ENCODE peak calls at places on chromosomes 11 and 22, in seven cellular contexts. S, U, K, G, R, E and Z are unnamed samples.
A peak's percentile ranks its signal among the peaks of the same experiment; 100 is the strongest.

GRCh38 chr22:46179748-46180147 is 29.4 kb downstream of the PPARA start:
- DNase-seq in S (no peak), U (no peak), K (no peak), G (no peak), R (no peak), E (no peak), Z (no peak)

GRCh38 chr11:118592616-118593367 is 14.6 kb upstream of the PHLDB1 start:
- DNase-seq in S (no peak), U (no peak), K (no peak), G (no peak), R (no peak), E (no peak), Z (no peak)

GRCh38 chr11:61891331-61892084 is at the start of gene FADS3:
- DNase-seq in S (peak; percentile 57), U (peak; percentile 86), K (peak; percentile 32), G (peak; percentile 69), R (peak; percentile 68), E (peak; percentile 68), Z (no peak)

GRCh38 chr22:47197735-47198500 is 435.5 kb downstream of the TBC1D22A start:
- DNase-seq in S (no peak), U (peak; percentile 26), K (no peak), G (no peak), R (no peak), E (no peak), Z (no peak)

GRCh38 chr11:44840526-44840925 is 110.2 kb downstream of the TP53I11 start:
- DNase-seq in S (no peak), U (no peak), K (no peak), G (no peak), R (no peak), E (no peak), Z (no peak)

GRCh38 chr11:1749787-1750351 is 526 bp downstream of the IFITM10 start:
- DNase-seq in S (no peak), U (no peak), K (no peak), G (peak; percentile 78), R (no peak), E (peak; percentile 58), Z (peak; percentile 87)

GRCh38 chr11:1916986-1917522 is 2.4 kb upstream of the TNNT3 start:
- DNase-seq in S (no peak), U (no peak), K (no peak), G (no peak), R (no peak), E (no peak), Z (no peak)

GRCh38 chr11:71481101-71481960 is 28.3 kb downstream of the NADSYN1 start:
- DNase-seq in S (no peak), U (no peak), K (no peak), G (no peak), R (no peak), E (no peak), Z (no peak)

GRCh38 chr11:9639099-9639498 is 24.8 kb upstream of the SWAP70 start:
- DNase-seq in S (no peak), U (no peak), K (no peak), G (no peak), R (no peak), E (no peak), Z (no peak)

GRCh38 chr22:37416806-37417205 is 10.5 kb downstream of the ELFN2 start:
- DNase-seq in S (no peak), U (no peak), K (peak; percentile 22), G (no peak), R (no peak), E (no peak), Z (no peak)

GRCh38 chr11:118913411-118914125 is 12.2 kb downstream of the BCL9L start:
- DNase-seq in S (no peak), U (peak; percentile 26), K (peak; percentile 74), G (no peak), R (no peak), E (no peak), Z (no peak)

GRCh38 chr22:38455530-38456271 is 702 bp upstream of the KCNJ4 start:
- DNase-seq in S (no peak), U (peak; percentile 46), K (no peak), G (peak; percentile 26), R (no peak), E (peak; percentile 39), Z (no peak)

GRCh38 chr11:12693075-12693473 is 18.9 kb downstream of the TEAD1 start:
- DNase-seq in S (no peak), U (peak; percentile 40), K (no peak), G (no peak), R (no peak), E (peak; percentile 68), Z (no peak)

GRCh38 chr11:134849833-134850232 is 437.8 kb upstream of the B3GAT1 start:
- DNase-seq in S (no peak), U (no peak), K (no peak), G (no peak), R (no peak), E (no peak), Z (no peak)

GRCh38 chr22:38716827-38717226 is 11.1 kb downstream of the GTPBP1 start:
- DNase-seq in S (no peak), U (no peak), K (no peak), G (no peak), R (no peak), E (no peak), Z (no peak)

GRCh38 chr11:17002543-17002942 is 11.7 kb downstream of the PLEKHA7 start:
- DNase-seq in S (no peak), U (no peak), K (no peak), G (no peak), R (no peak), E (no peak), Z (no peak)

GRCh38 chr11:126523441-126523840 is 168.0 kb downstream of the ST3GAL4 start:
- DNase-seq in S (no peak), U (no peak), K (no peak), G (no peak), R (no peak), E (no peak), Z (no peak)

GRCh38 chr11:59667812-59668187 is 1.0 kb downstream of the PATL1 start:
- DNase-seq in S (no peak), U (no peak), K (no peak), G (no peak), R (no peak), E (no peak), Z (no peak)

GRCh38 chr11:72084076-72084475 is 3.4 kb downstream of the LRRC51 start:
- DNase-seq in S (no peak), U (no peak), K (no peak), G (no peak), R (no peak), E (no peak), Z (no peak)

GRCh38 chr22:19150482-19151328 is 613 bp upstream of the GSC2 start:
- DNase-seq in S (no peak), U (no peak), K (no peak), G (no peak), R (no peak), E (no peak), Z (no peak)

GRCh38 chr11:33753304-33753703 is 17.1 kb upstream of the CD59 start:
- DNase-seq in S (no peak), U (no peak), K (peak; percentile 20), G (peak; percentile 88), R (no peak), E (peak; percentile 66), Z (peak; percentile 58)

GRCh38 chr22:40209945-40210485 is 32.3 kb downstream of the TNRC6B start:
- DNase-seq in S (no peak), U (no peak), K (no peak), G (no peak), R (no peak), E (no peak), Z (no peak)

GRCh38 chr11:106925245-106925644 is 93.0 kb downstream of the GUCY1A2 start:
- DNase-seq in S (no peak), U (no peak), K (no peak), G (no peak), R (no peak), E (peak; percentile 24), Z (no peak)

GRCh38 chr22:50477923-50478322 is 3.1 kb upstream of the SBF1 start:
- DNase-seq in S (no peak), U (no peak), K (no peak), G (no peak), R (no peak), E (no peak), Z (no peak)

GRCh38 chr11:86248609-86249008 is 4.1 kb downstream of the EED start:
- DNase-seq in S (no peak), U (no peak), K (no peak), G (no peak), R (no peak), E (no peak), Z (no peak)
- H3K4me3 ChIP-seq in S (no peak overlapping the region), U (no peak overlapping the region), K (peak overlapping the region; percentile 99), G (no peak overlapping the region), R (no peak overlapping the region), E (no peak overlapping the region), Z (no peak overlapping the region)

GRCh38 chr11:64960719-64961118 is 11.2 kb downstream of the MAJIN start:
- DNase-seq in S (no peak), U (no peak), K (no peak), G (no peak), R (no peak), E (no peak), Z (no peak)
- H3K4me3 ChIP-seq in S (no peak overlapping the region), U (no peak overlapping the region), K (no peak overlapping the region), G (no peak overlapping the region), R (no peak overlapping the region), E (no peak overlapping the region), Z (no peak overlapping the region)

DNA sequence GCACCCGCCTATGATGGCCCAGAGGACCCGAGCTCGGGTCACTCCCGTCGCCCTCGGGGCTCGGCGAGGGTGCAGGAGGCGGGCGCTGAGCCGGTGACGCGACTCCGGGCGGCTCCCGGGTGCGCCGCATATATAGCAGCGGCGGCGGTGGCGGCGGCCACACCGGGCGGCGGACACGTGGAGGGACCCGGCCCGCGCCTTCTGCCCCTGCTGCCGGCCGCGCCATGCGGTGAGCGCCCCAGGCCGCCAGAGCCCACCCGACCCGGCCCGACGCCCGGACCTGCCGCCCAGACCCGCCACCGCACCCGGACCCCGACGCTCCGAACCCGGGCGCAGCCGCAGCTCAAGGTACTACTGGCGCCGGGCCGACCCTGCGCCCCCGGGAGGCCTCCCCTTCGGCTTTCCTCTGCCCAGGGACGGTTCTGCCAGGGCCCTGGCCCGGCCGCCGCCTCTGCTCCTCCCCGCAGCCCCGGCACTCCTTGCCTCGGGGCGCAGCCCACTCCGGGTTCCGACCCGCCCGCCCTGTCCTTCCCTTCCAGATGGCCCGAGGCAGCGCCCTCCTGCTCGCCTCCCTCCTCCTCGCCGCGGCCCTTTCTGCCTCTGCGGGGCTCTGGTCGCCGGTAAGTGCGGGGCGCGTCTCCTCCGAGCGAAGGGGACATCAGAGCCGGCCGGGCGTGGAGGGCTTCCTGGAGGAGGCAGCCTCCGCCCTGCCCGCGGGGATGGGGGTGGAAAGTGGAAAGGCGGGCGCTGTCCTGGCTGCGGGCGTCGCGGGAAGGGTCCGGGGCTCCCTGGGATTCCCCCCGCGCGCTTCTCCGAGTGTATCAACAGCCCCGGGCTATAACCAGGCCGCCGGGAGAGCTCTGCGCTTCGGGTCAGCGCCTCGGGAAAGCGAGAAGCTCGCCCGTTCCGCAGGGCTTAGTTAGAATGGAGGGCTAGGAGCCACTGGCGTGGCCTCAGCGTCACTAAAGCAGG is at the start of gene GAL:
- DNase-seq in S (no peak), U (no peak), K (no peak), G (no peak), R (no peak), E (no peak), Z (no peak)
- H3K4me3 ChIP-seq in S (peak within 1 kb of the TSS; percentile 76), U (no peak within 1 kb of the TSS), K (no peak within 1 kb of the TSS), G (peak within 1 kb of the TSS; percentile 29), R (peak within 1 kb of the TSS; percentile 72), E (peak within 1 kb of the TSS; percentile 28), Z (peak within 1 kb of the TSS; percentile 18)

DNA sequence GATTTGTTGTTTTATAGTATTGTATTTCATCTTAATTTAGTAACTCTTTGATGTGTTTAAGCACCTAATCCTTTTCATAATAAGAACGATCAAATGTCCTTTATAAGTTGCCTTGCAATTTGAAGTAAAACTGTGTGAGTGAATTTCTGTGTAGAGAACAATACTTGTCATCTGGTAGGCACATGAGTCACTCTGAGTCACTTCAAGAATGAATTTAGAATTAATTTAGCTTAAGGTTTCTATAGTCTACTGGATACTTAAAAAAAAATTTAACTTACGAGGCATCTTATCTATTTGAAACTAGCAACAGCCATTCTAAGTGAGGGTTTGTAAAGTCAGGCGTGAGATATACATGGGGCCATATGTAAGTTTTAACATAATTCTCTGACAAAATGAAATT is 85.0 kb downstream of the C22orf31 start:
- DNase-seq in S (no peak), U (no peak), K (no peak), G (peak; percentile 88), R (peak; percentile 56), E (peak; percentile 83), Z (no peak)
- H3K4me3 ChIP-seq in S (no peak overlapping the region), U (no peak overlapping the region), K (no peak overlapping the region), G (no peak overlapping the region), R (peak overlapping the region; percentile 26), E (peak overlapping the region; percentile 14), Z (no peak overlapping the region)